ENCODE peak calls at places on chromosome 1, in four cellular contexts. One of them, this sample, is unnamed.
A peak's percentile ranks its signal among the peaks of the same experiment; 100 is the strongest.

GRCh38 chr1:192539450-192540132 is 36.0 kb upstream of the RGS1 start:
- DNase-seq in hepatic stellate cell: peak; percentile 59
- DNase-seq in Right ventricle myocardium superior: no peak
- DNase-seq in stimulated activated CD4-positive, alpha-beta T cell treated with anti-CD3 and anti-CD28 coated beads, Interleukin-15, amount 100 ng/mL, for 1 hour: no peak
- DNase-seq in this sample: peak; percentile 95

GRCh38 chr1:230453377-230453776 is 27.2 kb upstream of the PGBD5 start:
- DNase-seq in stimulated activated CD4-positive, alpha-beta T cell treated with anti-CD3 and anti-CD28 coated beads, Interleukin-15, amount 100 ng/mL, for 1 hour: no peak
- DNase-seq in Right ventricle myocardium superior: no peak
- DNase-seq in hepatic stellate cell: no peak
- DNase-seq in this sample: no peak

GRCh38 chr1:185917646-185918045 is 183.5 kb downstream of the HMCN1 start:
- DNase-seq in Right ventricle myocardium superior: no peak
- DNase-seq in hepatic stellate cell: no peak
- DNase-seq in stimulated activated CD4-positive, alpha-beta T cell treated with anti-CD3 and anti-CD28 coated beads, Interleukin-15, amount 100 ng/mL, for 1 hour: no peak
- DNase-seq in this sample: peak; percentile 34

GRCh38 chr1:146007048-146007784 is 10.8 kb upstream of the TXNIP start:
- DNase-seq in stimulated activated CD4-positive, alpha-beta T cell treated with anti-CD3 and anti-CD28 coated beads, Interleukin-15, amount 100 ng/mL, for 1 hour: peak; percentile 50
- DNase-seq in hepatic stellate cell: peak; percentile 64
- DNase-seq in Right ventricle myocardium superior: no peak
- DNase-seq in this sample: peak; percentile 80

GRCh38 chr1:156492591-156493080 is 7.9 kb downstream of the MEF2D start:
- DNase-seq in Right ventricle myocardium superior: peak; percentile 72
- DNase-seq in stimulated activated CD4-positive, alpha-beta T cell treated with anti-CD3 and anti-CD28 coated beads, Interleukin-15, amount 100 ng/mL, for 1 hour: no peak
- DNase-seq in hepatic stellate cell: no peak
- DNase-seq in this sample: no peak

GRCh38 chr1:226110249-226111108 is 48.0 kb downstream of the H3-3A start:
- DNase-seq in hepatic stellate cell: peak; percentile 82
- DNase-seq in Right ventricle myocardium superior: peak; percentile 83
- DNase-seq in stimulated activated CD4-positive, alpha-beta T cell treated with anti-CD3 and anti-CD28 coated beads, Interleukin-15, amount 100 ng/mL, for 1 hour: peak; percentile 38
- DNase-seq in this sample: peak; percentile 83

GRCh38 chr1:12772520-12772919 is 1.0 kb upstream of the PRAMEF12 start:
- DNase-seq in hepatic stellate cell: no peak
- DNase-seq in stimulated activated CD4-positive, alpha-beta T cell treated with anti-CD3 and anti-CD28 coated beads, Interleukin-15, amount 100 ng/mL, for 1 hour: no peak
- DNase-seq in Right ventricle myocardium superior: no peak
- DNase-seq in this sample: no peak

GRCh38 chr1:65668368-65668767 is 124.3 kb upstream of the PDE4B start:
- DNase-seq in stimulated activated CD4-positive, alpha-beta T cell treated with anti-CD3 and anti-CD28 coated beads, Interleukin-15, amount 100 ng/mL, for 1 hour: no peak
- DNase-seq in hepatic stellate cell: no peak
- DNase-seq in Right ventricle myocardium superior: no peak
- DNase-seq in this sample: no peak

GRCh38 chr1:201020647-201021332 is 2.7 kb downstream of the KIF21B start:
- DNase-seq in Right ventricle myocardium superior: no peak
- DNase-seq in hepatic stellate cell: no peak
- DNase-seq in stimulated activated CD4-positive, alpha-beta T cell treated with anti-CD3 and anti-CD28 coated beads, Interleukin-15, amount 100 ng/mL, for 1 hour: no peak
- DNase-seq in this sample: peak; percentile 43

GRCh38 chr1:158089925-158090675 is 90.6 kb upstream of the CD1D start:
- DNase-seq in Right ventricle myocardium superior: no peak
- DNase-seq in hepatic stellate cell: no peak
- DNase-seq in stimulated activated CD4-positive, alpha-beta T cell treated with anti-CD3 and anti-CD28 coated beads, Interleukin-15, amount 100 ng/mL, for 1 hour: no peak
- DNase-seq in this sample: no peak

GRCh38 chr1:36710008-36710407 is 227.3 kb upstream of the CSF3R start:
- DNase-seq in Right ventricle myocardium superior: no peak
- DNase-seq in hepatic stellate cell: no peak
- DNase-seq in stimulated activated CD4-positive, alpha-beta T cell treated with anti-CD3 and anti-CD28 coated beads, Interleukin-15, amount 100 ng/mL, for 1 hour: no peak
- DNase-seq in this sample: no peak

GRCh38 chr1:31628931-31629582 is 11.6 kb downstream of the HCRTR1 start:
- DNase-seq in hepatic stellate cell: no peak
- DNase-seq in stimulated activated CD4-positive, alpha-beta T cell treated with anti-CD3 and anti-CD28 coated beads, Interleukin-15, amount 100 ng/mL, for 1 hour: no peak
- DNase-seq in Right ventricle myocardium superior: no peak
- DNase-seq in this sample: no peak

GRCh38 chr1:23558140-23558871 is 995 bp downstream of the ID3 start:
- DNase-seq in Right ventricle myocardium superior: peak; percentile 82
- DNase-seq in stimulated activated CD4-positive, alpha-beta T cell treated with anti-CD3 and anti-CD28 coated beads, Interleukin-15, amount 100 ng/mL, for 1 hour: no peak
- DNase-seq in hepatic stellate cell: no peak
- DNase-seq in this sample: peak; percentile 70

GRCh38 chr1:212034516-212035122 is 738 bp downstream of the INTS7 start:
- DNase-seq in stimulated activated CD4-positive, alpha-beta T cell treated with anti-CD3 and anti-CD28 coated beads, Interleukin-15, amount 100 ng/mL, for 1 hour: no peak
- DNase-seq in Right ventricle myocardium superior: no peak
- DNase-seq in hepatic stellate cell: no peak
- DNase-seq in this sample: no peak

GRCh38 chr1:230708631-230709580 is 5.0 kb downstream of the AGT start:
- DNase-seq in stimulated activated CD4-positive, alpha-beta T cell treated with anti-CD3 and anti-CD28 coated beads, Interleukin-15, amount 100 ng/mL, for 1 hour: no peak
- DNase-seq in hepatic stellate cell: no peak
- DNase-seq in Right ventricle myocardium superior: no peak
- DNase-seq in this sample: no peak

GRCh38 chr1:154324669-154325582 is at the start of gene ATP8B2:
- DNase-seq in Right ventricle myocardium superior: peak; percentile 76
- DNase-seq in stimulated activated CD4-positive, alpha-beta T cell treated with anti-CD3 and anti-CD28 coated beads, Interleukin-15, amount 100 ng/mL, for 1 hour: peak; percentile 64
- DNase-seq in hepatic stellate cell: peak; percentile 90
- DNase-seq in this sample: peak; percentile 88

GRCh38 chr1:227215863-227216510 is 102.3 kb downstream of the CDC42BPA start:
- DNase-seq in hepatic stellate cell: no peak
- DNase-seq in stimulated activated CD4-positive, alpha-beta T cell treated with anti-CD3 and anti-CD28 coated beads, Interleukin-15, amount 100 ng/mL, for 1 hour: no peak
- DNase-seq in Right ventricle myocardium superior: no peak
- DNase-seq in this sample: no peak

GRCh38 chr1:234230414-234230862 is 142.8 kb upstream of the COA6 start:
- DNase-seq in Right ventricle myocardium superior: no peak
- DNase-seq in stimulated activated CD4-positive, alpha-beta T cell treated with anti-CD3 and anti-CD28 coated beads, Interleukin-15, amount 100 ng/mL, for 1 hour: no peak
- DNase-seq in hepatic stellate cell: no peak
- DNase-seq in this sample: no peak

GRCh38 chr1:11158720-11159321 is 30.3 kb upstream of the ANGPTL7 start:
- DNase-seq in hepatic stellate cell: peak; percentile 87
- DNase-seq in Right ventricle myocardium superior: no peak
- DNase-seq in stimulated activated CD4-positive, alpha-beta T cell treated with anti-CD3 and anti-CD28 coated beads, Interleukin-15, amount 100 ng/mL, for 1 hour: no peak
- DNase-seq in this sample: peak; percentile 70

GRCh38 chr1:56627019-56627635 is 18.0 kb upstream of the PRKAA2 start:
- DNase-seq in stimulated activated CD4-positive, alpha-beta T cell treated with anti-CD3 and anti-CD28 coated beads, Interleukin-15, amount 100 ng/mL, for 1 hour: no peak
- DNase-seq in hepatic stellate cell: no peak
- DNase-seq in Right ventricle myocardium superior: no peak
- DNase-seq in this sample: no peak

GRCh38 chr1:10596780-10597179 is 122.0 kb downstream of the PEX14 start:
- DNase-seq in Right ventricle myocardium superior: no peak
- DNase-seq in hepatic stellate cell: no peak
- DNase-seq in stimulated activated CD4-positive, alpha-beta T cell treated with anti-CD3 and anti-CD28 coated beads, Interleukin-15, amount 100 ng/mL, for 1 hour: no peak
- DNase-seq in this sample: no peak

GRCh38 chr1:6544831-6545230 is 9.5 kb downstream of the NOL9 start:
- DNase-seq in stimulated activated CD4-positive, alpha-beta T cell treated with anti-CD3 and anti-CD28 coated beads, Interleukin-15, amount 100 ng/mL, for 1 hour: no peak
- DNase-seq in Right ventricle myocardium superior: no peak
- DNase-seq in hepatic stellate cell: peak; percentile 35
- DNase-seq in this sample: peak; percentile 56

GRCh38 chr1:211517006-211517405 is 25.0 kb upstream of the RD3 start:
- DNase-seq in hepatic stellate cell: no peak
- DNase-seq in Right ventricle myocardium superior: no peak
- DNase-seq in stimulated activated CD4-positive, alpha-beta T cell treated with anti-CD3 and anti-CD28 coated beads, Interleukin-15, amount 100 ng/mL, for 1 hour: no peak
- DNase-seq in this sample: no peak

GRCh38 chr1:218468707-218469106 is 123.6 kb downstream of the TGFB2 start:
- DNase-seq in Right ventricle myocardium superior: no peak
- DNase-seq in stimulated activated CD4-positive, alpha-beta T cell treated with anti-CD3 and anti-CD28 coated beads, Interleukin-15, amount 100 ng/mL, for 1 hour: no peak
- DNase-seq in hepatic stellate cell: no peak
- DNase-seq in this sample: no peak

GRCh38 chr1:78038491-78038939 is 7.3 kb upstream of the GIPC2 start:
- DNase-seq in hepatic stellate cell: peak; percentile 35
- DNase-seq in stimulated activated CD4-positive, alpha-beta T cell treated with anti-CD3 and anti-CD28 coated beads, Interleukin-15, amount 100 ng/mL, for 1 hour: no peak
- DNase-seq in Right ventricle myocardium superior: no peak
- DNase-seq in this sample: peak; percentile 72

GRCh38 chr1:234433563-234434285 is 45.3 kb downstream of the TARBP1 start:
- DNase-seq in stimulated activated CD4-positive, alpha-beta T cell treated with anti-CD3 and anti-CD28 coated beads, Interleukin-15, amount 100 ng/mL, for 1 hour: no peak
- DNase-seq in Right ventricle myocardium superior: no peak
- DNase-seq in hepatic stellate cell: peak; percentile 18
- DNase-seq in this sample: no peak

GRCh38 chr1:186295980-186296379 is 79.1 kb downstream of the TPR start:
- DNase-seq in Right ventricle myocardium superior: no peak
- DNase-seq in hepatic stellate cell: no peak
- DNase-seq in stimulated activated CD4-positive, alpha-beta T cell treated with anti-CD3 and anti-CD28 coated beads, Interleukin-15, amount 100 ng/mL, for 1 hour: no peak
- DNase-seq in this sample: no peak

GRCh38 chr1:60746278-60746761 is 336.0 kb upstream of the NFIA start:
- DNase-seq in hepatic stellate cell: no peak
- DNase-seq in Right ventricle myocardium superior: peak; percentile 40
- DNase-seq in stimulated activated CD4-positive, alpha-beta T cell treated with anti-CD3 and anti-CD28 coated beads, Interleukin-15, amount 100 ng/mL, for 1 hour: no peak
- DNase-seq in this sample: peak; percentile 16

GRCh38 chr1:158461534-158461933 is at the start of gene OR10K1:
- DNase-seq in stimulated activated CD4-positive, alpha-beta T cell treated with anti-CD3 and anti-CD28 coated beads, Interleukin-15, amount 100 ng/mL, for 1 hour: no peak
- DNase-seq in hepatic stellate cell: no peak
- DNase-seq in Right ventricle myocardium superior: no peak
- DNase-seq in this sample: no peak

GRCh38 chr1:46735708-46736324 is 16.9 kb upstream of the EFCAB14 start:
- DNase-seq in Right ventricle myocardium superior: no peak
- DNase-seq in stimulated activated CD4-positive, alpha-beta T cell treated with anti-CD3 and anti-CD28 coated beads, Interleukin-15, amount 100 ng/mL, for 1 hour: no peak
- DNase-seq in hepatic stellate cell: peak; percentile 20
- DNase-seq in this sample: peak; percentile 76

GRCh38 chr1:21115098-21115760 is 61.5 kb downstream of the EIF4G3 start:
- DNase-seq in stimulated activated CD4-positive, alpha-beta T cell treated with anti-CD3 and anti-CD28 coated beads, Interleukin-15, amount 100 ng/mL, for 1 hour: no peak
- DNase-seq in hepatic stellate cell: no peak
- DNase-seq in Right ventricle myocardium superior: no peak
- DNase-seq in this sample: peak; percentile 73

This sample was measured in lung microvascular endothelial cell.